ENCODE peak calls at places on chromosome 1, in four cellular contexts. One of them, this sample, is unnamed.

GRCh38 chr1:172916126-172916525 is 134.6 kb downstream of the TNFSF18 start:
- DNase-seq in chondrocyte: no peak
- DNase-seq in astrocyte of the cerebellum: no peak
- DNase-seq in foreskin fibroblast: peak; percentile 65
- DNase-seq in this sample: no peak

GRCh38 chr1:41939194-41939593 is 20.5 kb upstream of the HIVEP3 start:
- DNase-seq in astrocyte of the cerebellum: no peak
- DNase-seq in chondrocyte: no peak
- DNase-seq in foreskin fibroblast: no peak
- DNase-seq in this sample: no peak

GRCh38 chr1:115036814-115037535 is 7.3 kb downstream of the TSHB start:
- DNase-seq in chondrocyte: no peak
- DNase-seq in astrocyte of the cerebellum: no peak
- DNase-seq in foreskin fibroblast: no peak
- DNase-seq in this sample: no peak

GRCh38 chr1:155175281-155175926 is 1.8 kb downstream of the TRIM46 start:
- DNase-seq in chondrocyte: peak; percentile 80
- DNase-seq in astrocyte of the cerebellum: no peak
- DNase-seq in foreskin fibroblast: no peak
- DNase-seq in this sample: no peak

GRCh38 chr1:229905031-229905545 is 161.9 kb upstream of the GALNT2 start:
- DNase-seq in chondrocyte: no peak
- DNase-seq in astrocyte of the cerebellum: no peak
- DNase-seq in foreskin fibroblast: no peak
- DNase-seq in this sample: no peak

GRCh38 chr1:6466023-6466422 is at the start of gene TNFRSF25:
- DNase-seq in chondrocyte: no peak
- DNase-seq in foreskin fibroblast: no peak
- DNase-seq in astrocyte of the cerebellum: no peak
- DNase-seq in this sample: no peak

GRCh38 chr1:217052196-217052595 is 329.0 kb upstream of the ESRRG start:
- DNase-seq in chondrocyte: no peak
- DNase-seq in astrocyte of the cerebellum: no peak
- DNase-seq in foreskin fibroblast: no peak
- DNase-seq in this sample: no peak

GRCh38 chr1:113380075-113380474 is 10.2 kb upstream of the MAGI3 start:
- DNase-seq in astrocyte of the cerebellum: no peak
- DNase-seq in chondrocyte: no peak
- DNase-seq in foreskin fibroblast: no peak
- DNase-seq in this sample: no peak

GRCh38 chr1:227449051-227449450 is 114.3 kb upstream of the ZNF678 start:
- DNase-seq in foreskin fibroblast: peak; percentile 51
- DNase-seq in astrocyte of the cerebellum: no peak
- DNase-seq in chondrocyte: no peak
- DNase-seq in this sample: no peak

GRCh38 chr1:161733526-161733925 is 12.2 kb downstream of the FCRLB start:
- DNase-seq in foreskin fibroblast: peak; percentile 91
- DNase-seq in chondrocyte: no peak
- DNase-seq in astrocyte of the cerebellum: peak; percentile 58
- DNase-seq in this sample: no peak

GRCh38 chr1:150981805-150982712 is at the start of gene ANXA9:
- DNase-seq in astrocyte of the cerebellum: no peak
- DNase-seq in chondrocyte: no peak
- DNase-seq in foreskin fibroblast: no peak
- DNase-seq in this sample: no peak

GRCh38 chr1:89298461-89298860 is 25.8 kb upstream of the GBP5 start:
- DNase-seq in foreskin fibroblast: no peak
- DNase-seq in astrocyte of the cerebellum: no peak
- DNase-seq in chondrocyte: no peak
- DNase-seq in this sample: no peak

GRCh38 chr1:226820935-226821718 is 49.3 kb upstream of the PSEN2 start:
- DNase-seq in astrocyte of the cerebellum: peak; percentile 91
- DNase-seq in foreskin fibroblast: peak; percentile 99
- DNase-seq in chondrocyte: no peak
- DNase-seq in this sample: no peak

GRCh38 chr1:113231866-113232265 is 158.4 kb upstream of the MAGI3 start:
- DNase-seq in foreskin fibroblast: no peak
- DNase-seq in astrocyte of the cerebellum: no peak
- DNase-seq in chondrocyte: no peak
- DNase-seq in this sample: no peak

GRCh38 chr1:49765034-49765433 is 258.7 kb downstream of the AGBL4 start:
- DNase-seq in chondrocyte: peak; percentile 50
- DNase-seq in astrocyte of the cerebellum: no peak
- DNase-seq in foreskin fibroblast: no peak
- DNase-seq in this sample: no peak

GRCh38 chr1:26811708-26812107 is 14.8 kb upstream of the ZDHHC18 start:
- DNase-seq in foreskin fibroblast: no peak
- DNase-seq in chondrocyte: no peak
- DNase-seq in astrocyte of the cerebellum: no peak
- DNase-seq in this sample: no peak

GRCh38 chr1:85581138-85581801 is 709 bp downstream of the CCN1 start:
- DNase-seq in foreskin fibroblast: peak; percentile 86
- DNase-seq in astrocyte of the cerebellum: peak; percentile 53
- DNase-seq in chondrocyte: peak; percentile 92
- DNase-seq in this sample: no peak

GRCh38 chr1:117388328-117388727 is 21.1 kb downstream of the MAN1A2 start:
- DNase-seq in chondrocyte: no peak
- DNase-seq in foreskin fibroblast: no peak
- DNase-seq in astrocyte of the cerebellum: no peak
- DNase-seq in this sample: no peak

GRCh38 chr1:119435061-119435460 is 20.1 kb downstream of the HSD3B2 start:
- DNase-seq in chondrocyte: no peak
- DNase-seq in foreskin fibroblast: peak; percentile 32
- DNase-seq in astrocyte of the cerebellum: no peak
- DNase-seq in this sample: no peak

GRCh38 chr1:83693409-83694126 is 305.4 kb downstream of the TTLL7 start:
- DNase-seq in astrocyte of the cerebellum: no peak
- DNase-seq in chondrocyte: no peak
- DNase-seq in foreskin fibroblast: peak; percentile 55
- DNase-seq in this sample: no peak

GRCh38 chr1:17611991-17612390 is 72.5 kb downstream of the ARHGEF10L start:
- DNase-seq in foreskin fibroblast: peak; percentile 76
- DNase-seq in chondrocyte: no peak
- DNase-seq in astrocyte of the cerebellum: no peak
- DNase-seq in this sample: no peak

DNA sequence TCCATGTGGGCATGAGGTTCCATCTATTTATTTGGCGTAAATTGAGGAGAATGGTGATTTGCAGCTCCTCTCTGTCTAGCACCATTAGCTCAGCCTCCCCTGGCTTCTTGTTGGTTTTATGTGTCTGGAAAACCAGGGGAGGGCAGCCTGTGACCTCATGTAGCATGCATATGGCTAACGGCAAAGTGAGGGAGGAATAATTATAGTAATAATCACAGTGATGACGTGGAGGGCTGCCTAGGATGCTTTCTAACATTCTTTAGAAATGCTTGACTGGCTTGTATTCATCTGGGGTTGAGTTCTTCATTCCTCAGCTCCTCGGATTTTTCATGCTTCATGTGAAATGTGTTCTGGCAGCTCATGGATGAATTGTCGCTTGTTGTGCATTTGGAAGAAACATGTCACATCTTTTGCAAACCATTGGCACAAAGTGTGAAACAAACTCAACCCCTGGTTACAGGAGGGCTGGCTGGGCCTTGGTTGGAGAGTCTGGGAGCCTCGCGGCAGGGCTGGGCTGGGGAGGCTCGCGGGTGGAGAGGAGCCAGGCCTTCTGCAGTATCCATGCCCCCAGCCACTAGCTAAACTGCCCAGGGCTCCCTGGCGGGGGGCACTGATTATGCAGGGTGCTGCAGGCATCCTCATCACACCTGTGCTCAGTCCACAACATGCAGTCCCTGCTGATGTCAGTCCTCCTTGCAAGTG is 149.6 kb downstream of the DISC1 start:
- DNase-seq in astrocyte of the cerebellum: peak; percentile 91
- DNase-seq in foreskin fibroblast: peak; percentile 90
- DNase-seq in chondrocyte: no peak
- DNase-seq in this sample: no peak
- TF ChIP-seq CTCF in astrocyte of the cerebellum: no peak
- TF ChIP-seq CTCF in foreskin fibroblast: peak; percentile 7
- TF ChIP-seq CTCF in chondrocyte: peak; percentile 54
- TF ChIP-seq CTCF in this sample: no peak

GRCh38 chr1:168110896-168111545 is 25.7 kb downstream of the GPR161 start:
- DNase-seq in astrocyte of the cerebellum: no peak
- DNase-seq in chondrocyte: no peak
- DNase-seq in foreskin fibroblast: no peak
- DNase-seq in this sample: no peak
- TF ChIP-seq CTCF in astrocyte of the cerebellum: no peak
- TF ChIP-seq CTCF in chondrocyte: no peak
- TF ChIP-seq CTCF in foreskin fibroblast: no peak
- TF ChIP-seq CTCF in this sample: no peak

GRCh38 chr1:198359024-198359653 is 181.3 kb downstream of the ATP6V1G3 start:
- DNase-seq in chondrocyte: no peak
- DNase-seq in astrocyte of the cerebellum: no peak
- DNase-seq in foreskin fibroblast: peak; percentile 24
- DNase-seq in this sample: no peak
- TF ChIP-seq CTCF in chondrocyte: peak; percentile 72
- TF ChIP-seq CTCF in astrocyte of the cerebellum: peak; percentile 18
- TF ChIP-seq CTCF in foreskin fibroblast: peak; percentile 17
- TF ChIP-seq CTCF in this sample: peak; percentile 50

GRCh38 chr1:220990417-220991337 is 111.4 kb downstream of the HLX start:
- DNase-seq in astrocyte of the cerebellum: no peak
- DNase-seq in chondrocyte: no peak
- DNase-seq in foreskin fibroblast: peak; percentile 91
- DNase-seq in this sample: no peak
- TF ChIP-seq CTCF in astrocyte of the cerebellum: no peak
- TF ChIP-seq CTCF in chondrocyte: peak; percentile 14
- TF ChIP-seq CTCF in foreskin fibroblast: no peak
- TF ChIP-seq CTCF in this sample: no peak

DNA sequence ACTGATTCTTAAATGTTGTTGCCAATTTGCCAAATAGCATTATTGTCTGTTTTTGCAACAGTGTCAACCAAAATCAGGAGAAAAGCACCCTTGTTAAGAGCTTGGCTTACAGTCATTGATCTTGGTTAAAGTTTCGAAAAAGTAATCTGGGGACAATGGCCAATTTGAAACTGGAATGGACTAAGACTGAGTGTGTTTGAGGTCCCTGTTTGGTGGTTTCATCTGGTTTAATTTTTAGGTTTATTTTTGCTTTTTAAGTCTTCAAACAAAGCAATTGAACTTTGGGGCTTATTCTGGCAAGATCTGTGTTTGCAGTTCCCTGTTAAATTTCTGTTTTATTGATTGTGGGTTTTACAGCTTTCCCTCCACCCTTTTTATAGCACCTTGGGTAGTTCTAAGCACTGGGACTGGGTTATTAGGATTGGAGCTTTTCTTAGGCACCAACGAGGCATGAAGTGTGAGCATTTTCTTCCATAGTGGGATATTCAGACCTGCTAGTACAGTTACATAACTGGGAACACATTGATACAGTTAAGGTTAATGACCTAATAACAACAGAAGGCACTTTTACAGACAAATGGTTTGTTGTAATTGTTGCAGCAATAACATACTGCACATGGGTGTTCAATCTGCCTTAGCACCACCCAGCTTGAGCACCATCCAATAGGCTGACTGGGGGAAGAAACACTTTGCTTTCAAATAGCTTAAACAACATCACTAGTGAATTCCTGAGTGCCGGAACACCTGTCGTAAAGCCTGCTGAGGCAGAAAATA is 40.6 kb upstream of the MAP10 start:
- DNase-seq in chondrocyte: no peak
- DNase-seq in astrocyte of the cerebellum: no peak
- DNase-seq in foreskin fibroblast: no peak
- DNase-seq in this sample: no peak
- TF ChIP-seq CTCF in chondrocyte: no peak
- TF ChIP-seq CTCF in astrocyte of the cerebellum: no peak
- TF ChIP-seq CTCF in foreskin fibroblast: no peak
- TF ChIP-seq CTCF in this sample: no peak

DNA sequence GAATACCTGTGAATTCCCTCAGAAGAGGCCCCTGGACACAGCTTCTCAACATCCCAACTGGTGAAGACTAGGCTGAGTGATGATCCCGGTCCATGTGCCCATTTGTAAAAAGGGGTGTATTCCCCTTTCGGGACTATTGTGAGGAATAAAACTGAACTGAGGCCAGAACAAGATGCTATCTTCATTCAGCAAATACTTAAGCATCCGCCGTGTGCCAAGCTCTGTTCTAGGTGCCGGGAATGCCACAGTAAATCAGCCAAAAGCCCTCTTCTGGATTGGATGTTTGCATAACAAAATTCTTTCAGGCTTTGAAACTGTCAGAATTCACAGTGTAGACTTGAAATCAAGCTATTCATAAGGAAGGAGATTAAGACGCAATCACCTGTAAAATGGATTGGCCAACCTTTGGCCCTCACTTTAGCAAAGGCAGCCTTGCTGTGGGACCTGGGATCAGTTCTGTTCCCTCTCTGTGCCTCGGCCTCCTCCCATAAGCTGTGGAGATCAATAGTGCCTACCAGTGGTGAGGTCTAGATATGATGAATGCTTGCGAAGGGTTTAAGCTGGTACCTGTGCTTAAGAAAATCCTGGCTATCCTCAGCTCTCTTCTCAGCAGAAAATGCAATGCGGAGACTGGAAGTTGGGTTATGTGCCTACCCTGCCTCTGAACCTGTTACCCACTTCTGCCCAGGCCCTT is 1.8 kb downstream of the ALPL start:
- DNase-seq in chondrocyte: no peak
- DNase-seq in astrocyte of the cerebellum: no peak
- DNase-seq in foreskin fibroblast: no peak
- DNase-seq in this sample: no peak
- TF ChIP-seq CTCF in chondrocyte: peak; percentile 17
- TF ChIP-seq CTCF in astrocyte of the cerebellum: no peak
- TF ChIP-seq CTCF in foreskin fibroblast: no peak
- TF ChIP-seq CTCF in this sample: no peak

GRCh38 chr1:197303463-197303862 is 35.4 kb downstream of the CRB1 start:
- DNase-seq in foreskin fibroblast: no peak
- DNase-seq in astrocyte of the cerebellum: no peak
- DNase-seq in chondrocyte: no peak
- DNase-seq in this sample: no peak

GRCh38 chr1:197302775-197303174 is 34.7 kb downstream of the CRB1 start:
- DNase-seq in astrocyte of the cerebellum: peak; percentile 46
- DNase-seq in foreskin fibroblast: peak; percentile 41
- DNase-seq in chondrocyte: no peak
- DNase-seq in this sample: no peak

GRCh38 chr1:197307551-197307950 is 39.5 kb downstream of the CRB1 start:
- DNase-seq in foreskin fibroblast: no peak
- DNase-seq in chondrocyte: no peak
- DNase-seq in astrocyte of the cerebellum: no peak
- DNase-seq in this sample: no peak

GRCh38 chr1:197304626-197305200 is 36.7 kb downstream of the CRB1 start:
- DNase-seq in chondrocyte: no peak
- DNase-seq in foreskin fibroblast: no peak
- DNase-seq in astrocyte of the cerebellum: no peak
- DNase-seq in this sample: no peak
- TF ChIP-seq CTCF in chondrocyte: no peak
- TF ChIP-seq CTCF in foreskin fibroblast: no peak
- TF ChIP-seq CTCF in astrocyte of the cerebellum: no peak
- TF ChIP-seq CTCF in this sample: no peak